ENCODE peak calls at places on chromosomes 2 and 18, in four cellular contexts. One of them, this sample, is unnamed.

GRCh38 chr2:164979113-164979512 is 23.8 kb upstream of the SLC38A11 start:
- DNase-seq in progenitor cell of endocrine pancreas: no peak
- DNase-seq in SW480: no peak
- DNase-seq in tibial artery: no peak
- DNase-seq in this sample: no peak

GRCh38 chr2:102016399-102016955 is 24.7 kb downstream of the IL1R2 start:
- DNase-seq in progenitor cell of endocrine pancreas: no peak
- DNase-seq in SW480: no peak
- DNase-seq in tibial artery: no peak
- DNase-seq in this sample: no peak

GRCh38 chr2:125264453-125264852 is 1239.4 kb downstream of the CNTNAP5 start:
- DNase-seq in SW480: no peak
- DNase-seq in progenitor cell of endocrine pancreas: no peak
- DNase-seq in tibial artery: no peak
- DNase-seq in this sample: no peak

GRCh38 chr2:150464270-150464669 is 23.2 kb downstream of the RND3 start:
- DNase-seq in SW480: no peak
- DNase-seq in progenitor cell of endocrine pancreas: no peak
- DNase-seq in tibial artery: no peak
- DNase-seq in this sample: no peak

GRCh38 chr2:108585446-108585845 is 51.2 kb downstream of the LIMS1 start:
- DNase-seq in progenitor cell of endocrine pancreas: no peak
- DNase-seq in SW480: no peak
- DNase-seq in tibial artery: no peak
- DNase-seq in this sample: no peak

GRCh38 chr2:71545572-71546274 is 92.4 kb downstream of the DYSF start:
- DNase-seq in SW480: peak; percentile 73
- DNase-seq in progenitor cell of endocrine pancreas: peak; percentile 50
- DNase-seq in tibial artery: peak; percentile 70
- DNase-seq in this sample: no peak

GRCh38 chr2:101748000-101748399 is 50.5 kb downstream of the MAP4K4 start:
- DNase-seq in SW480: no peak
- DNase-seq in tibial artery: no peak
- DNase-seq in progenitor cell of endocrine pancreas: no peak
- DNase-seq in this sample: no peak

GRCh38 chr18:13973061-13973460 is 57.7 kb upstream of the MC2R start:
- DNase-seq in tibial artery: no peak
- DNase-seq in SW480: no peak
- DNase-seq in progenitor cell of endocrine pancreas: no peak
- DNase-seq in this sample: no peak

GRCh38 chr2:177806025-177806424 is 266.6 kb downstream of the PDE11A start:
- DNase-seq in progenitor cell of endocrine pancreas: no peak
- DNase-seq in tibial artery: no peak
- DNase-seq in SW480: no peak
- DNase-seq in this sample: no peak

GRCh38 chr2:163888591-163888990 is 152.8 kb upstream of the FIGN start:
- DNase-seq in tibial artery: no peak
- DNase-seq in progenitor cell of endocrine pancreas: no peak
- DNase-seq in SW480: no peak
- DNase-seq in this sample: no peak

GRCh38 chr18:76688724-76689472 is 133.5 kb upstream of the ZNF236 start:
- DNase-seq in SW480: no peak
- DNase-seq in progenitor cell of endocrine pancreas: no peak
- DNase-seq in tibial artery: peak; percentile 3
- DNase-seq in this sample: no peak

GRCh38 chr18:47997338-47997780 is 66.9 kb upstream of the SMAD2 start:
- DNase-seq in SW480: no peak
- DNase-seq in tibial artery: no peak
- DNase-seq in progenitor cell of endocrine pancreas: no peak
- DNase-seq in this sample: peak; percentile 8

GRCh38 chr2:103959174-103960125 is 894.5 kb upstream of the POU3F3 start:
- DNase-seq in progenitor cell of endocrine pancreas: peak; percentile 36
- DNase-seq in SW480: peak; percentile 55
- DNase-seq in tibial artery: no peak
- DNase-seq in this sample: no peak

GRCh38 chr2:90221300-90221651 is 1529.8 kb downstream of the RPIA start:
- DNase-seq in tibial artery: no peak
- DNase-seq in SW480: no peak
- DNase-seq in progenitor cell of endocrine pancreas: no peak
- DNase-seq in this sample: no peak

GRCh38 chr18:50695431-50696176 is 124.2 kb downstream of the MRO start:
- DNase-seq in SW480: no peak
- DNase-seq in progenitor cell of endocrine pancreas: no peak
- DNase-seq in tibial artery: no peak
- DNase-seq in this sample: no peak

This sample was measured in activated naive CD4-positive, alpha-beta T cell.